ENCODE peak calls at places on chromosomes 6 and 20, in eight cellular contexts. S, U, F, Z, G, K, B and E are unnamed samples.

GRCh38 chr6:113558966-113559365 is 298.2 kb upstream of the MARCKS start:
- DNase-seq in S (peak; percentile 81), U (peak; percentile 81), F (no peak), Z (no peak), G (no peak), K (no peak), B (no peak), E (no peak)

GRCh38 chr6:40996591-40997247 is 42.3 kb downstream of the UNC5CL start:
- DNase-seq in S (no peak), U (peak; percentile 18), F (no peak), Z (peak; percentile 4), G (no peak), K (no peak), B (no peak), E (no peak)

GRCh38 chr6:65633516-65633915 is 73.5 kb downstream of the EYS start:
- DNase-seq in S (no peak), U (no peak), F (no peak), Z (peak; percentile 40), G (no peak), K (no peak), B (no peak), E (no peak)

GRCh38 chr20:45685896-45686295 is 15.9 kb upstream of the WFDC11 start:
- DNase-seq in S (no peak), U (no peak), F (no peak), Z (peak; percentile 11), G (peak; percentile 2), K (peak; percentile 43), B (no peak), E (peak; percentile 36)

GRCh38 chr20:62832212-62832922 is 15.5 kb downstream of the COL9A3 start:
- DNase-seq in S (no peak), U (no peak), F (peak; percentile 17), Z (no peak), G (peak; percentile 63), K (peak; percentile 71), B (no peak), E (no peak)

GRCh38 chr6:12163149-12163548 is 127.0 kb upstream of the EDN1 start:
- DNase-seq in S (no peak), U (no peak), F (no peak), Z (no peak), G (peak; percentile 89), K (no peak), B (no peak), E (no peak)

GRCh38 chr6:79422666-79423065 is 114.6 kb downstream of the LCA5 start:
- DNase-seq in S (no peak), U (no peak), F (no peak), Z (no peak), G (no peak), K (no peak), B (no peak), E (no peak)

GRCh38 chr20:41482647-41483552 is 116.3 kb upstream of the EMILIN3 start:
- DNase-seq in S (peak; percentile 86), U (peak; percentile 97), F (no peak), Z (no peak), G (no peak), K (no peak), B (peak; percentile 46), E (no peak)

GRCh38 chr6:165984743-165985142 is 182.9 kb downstream of the TBXT start:
- DNase-seq in S (no peak), U (no peak), F (no peak), Z (no peak), G (no peak), K (no peak), B (no peak), E (no peak)

GRCh38 chr6:31186052-31186734 is 15.7 kb upstream of the POU5F1 start:
- DNase-seq in S (no peak), U (no peak), F (no peak), Z (no peak), G (no peak), K (no peak), B (no peak), E (no peak)

GRCh38 chr6:152879681-152880080 is 103.2 kb downstream of the FBXO5 start:
- DNase-seq in S (no peak), U (no peak), F (no peak), Z (no peak), G (no peak), K (no peak), B (no peak), E (no peak)

GRCh38 chr6:84685983-84686584 is 78.3 kb downstream of the TBX18 start:
- DNase-seq in S (no peak), U (no peak), F (no peak), Z (peak; percentile 17), G (peak; percentile 78), K (peak; percentile 24), B (no peak), E (peak; percentile 2)

GRCh38 chr20:35274172-35275092 is 3.5 kb downstream of the MMP24OS start:
- DNase-seq in S (no peak), U (no peak), F (no peak), Z (no peak), G (no peak), K (no peak), B (no peak), E (no peak)

GRCh38 chr20:36439040-36439730 is 102.1 kb upstream of the MYL9 start:
- DNase-seq in S (no peak), U (peak; percentile 46), F (peak; percentile 27), Z (peak; percentile 84), G (peak; percentile 56), K (peak; percentile 93), B (peak; percentile 67), E (peak; percentile 88)

GRCh38 chr6:7769702-7770101 is 43.8 kb downstream of the BMP6 start:
- DNase-seq in S (no peak), U (peak; percentile 55), F (no peak), Z (no peak), G (no peak), K (no peak), B (no peak), E (peak; percentile 30)

GRCh38 chr6:105835373-105835772 is 250.8 kb upstream of the PRDM1 start:
- DNase-seq in S (no peak), U (peak; percentile 22), F (no peak), Z (peak; percentile 63), G (peak; percentile 47), K (peak; percentile 69), B (peak; percentile 57), E (peak; percentile 11)

GRCh38 chr20:34074101-34074760 is 37.8 kb downstream of the EIF2S2 start:
- DNase-seq in S (no peak), U (no peak), F (no peak), Z (no peak), G (no peak), K (no peak), B (no peak), E (peak; percentile 61)

GRCh38 chr6:19697744-19698290 is 139.4 kb upstream of the ID4 start:
- DNase-seq in S (peak; percentile 89), U (peak; percentile 91), F (no peak), Z (no peak), G (no peak), K (no peak), B (peak; percentile 46), E (no peak)

GRCh38 chr6:121791396-121792315 is 356.2 kb downstream of the GJA1 start:
- DNase-seq in S (no peak), U (peak; percentile 92), F (no peak), Z (no peak), G (no peak), K (peak; percentile 24), B (no peak), E (no peak)

GRCh38 chr6:110705543-110705942 is 109.7 kb downstream of the CDK19 start:
- DNase-seq in S (no peak), U (no peak), F (no peak), Z (no peak), G (no peak), K (no peak), B (no peak), E (no peak)

GRCh38 chr20:51541189-51542032 is 1.1 kb downstream of the NFATC2 start:
- DNase-seq in S (no peak), U (peak; percentile 78), F (peak; percentile 20), Z (peak; percentile 80), G (peak; percentile 95), K (peak; percentile 25), B (no peak), E (no peak)

GRCh38 chr6:110563711-110564110 is 87.3 kb upstream of the SLC22A16 start:
- DNase-seq in S (no peak), U (no peak), F (peak; percentile 66), Z (no peak), G (no peak), K (no peak), B (no peak), E (no peak)

GRCh38 chr6:144327081-144327480 is 41.9 kb downstream of the UTRN start:
- DNase-seq in S (no peak), U (no peak), F (no peak), Z (no peak), G (no peak), K (no peak), B (no peak), E (peak; percentile 32)